ENCODE peak calls at places on chromosomes 7 and 10, in five cellular contexts. B is GM23338, T is hepatocyte, Y is HCT116, Z is GM23248. O is an unnamed sample.

GRCh38 chr10:75407296-75407715 is 5.7 kb upstream of the ZNF503 start:
- DNase-seq in B (peak; percentile 73), T (no peak), Z (no peak), Y (no peak), O (peak; percentile 53)

GRCh38 chr7:30080818-30081217 is 52.6 kb downstream of the PLEKHA8 start:
- DNase-seq in B (peak; percentile 44), Z (no peak), T (no peak), Y (no peak), O (no peak)

GRCh38 chr7:43636093-43636492 is 53.2 kb downstream of the STK17A start:
- DNase-seq in T (no peak), Y (no peak), Z (peak; percentile 50), B (no peak), O (no peak)

GRCh38 chr7:22576941-22577927 is 77.2 kb upstream of the STEAP1B start:
- DNase-seq in Z (peak; percentile 96), Y (no peak), T (peak; percentile 74), B (no peak), O (no peak)

GRCh38 chr7:142885311-142886230 is at the start of gene TRPV6:
- DNase-seq in Z (no peak), B (peak; percentile 68), Y (peak; percentile 22), T (peak; percentile 53), O (peak; percentile 13)

GRCh38 chr10:70404906-70405824 is 1.2 kb downstream of the EIF4EBP2 start:
- DNase-seq in B (peak; percentile 52), Y (no peak), Z (peak; percentile 97), T (peak; percentile 85), O (peak; percentile 63)

GRCh38 chr7:6205921-6206660 is 66.3 kb downstream of the CYTH3 start:
- DNase-seq in T (no peak), Z (peak; percentile 43), Y (no peak), B (no peak), O (no peak)

GRCh38 chr7:131302876-131303707 is 24.6 kb upstream of the MKLN1 start:
- DNase-seq in T (peak; percentile 43), Y (peak; percentile 39), Z (peak; percentile 32), B (peak; percentile 69), O (peak; percentile 25)

DNA sequence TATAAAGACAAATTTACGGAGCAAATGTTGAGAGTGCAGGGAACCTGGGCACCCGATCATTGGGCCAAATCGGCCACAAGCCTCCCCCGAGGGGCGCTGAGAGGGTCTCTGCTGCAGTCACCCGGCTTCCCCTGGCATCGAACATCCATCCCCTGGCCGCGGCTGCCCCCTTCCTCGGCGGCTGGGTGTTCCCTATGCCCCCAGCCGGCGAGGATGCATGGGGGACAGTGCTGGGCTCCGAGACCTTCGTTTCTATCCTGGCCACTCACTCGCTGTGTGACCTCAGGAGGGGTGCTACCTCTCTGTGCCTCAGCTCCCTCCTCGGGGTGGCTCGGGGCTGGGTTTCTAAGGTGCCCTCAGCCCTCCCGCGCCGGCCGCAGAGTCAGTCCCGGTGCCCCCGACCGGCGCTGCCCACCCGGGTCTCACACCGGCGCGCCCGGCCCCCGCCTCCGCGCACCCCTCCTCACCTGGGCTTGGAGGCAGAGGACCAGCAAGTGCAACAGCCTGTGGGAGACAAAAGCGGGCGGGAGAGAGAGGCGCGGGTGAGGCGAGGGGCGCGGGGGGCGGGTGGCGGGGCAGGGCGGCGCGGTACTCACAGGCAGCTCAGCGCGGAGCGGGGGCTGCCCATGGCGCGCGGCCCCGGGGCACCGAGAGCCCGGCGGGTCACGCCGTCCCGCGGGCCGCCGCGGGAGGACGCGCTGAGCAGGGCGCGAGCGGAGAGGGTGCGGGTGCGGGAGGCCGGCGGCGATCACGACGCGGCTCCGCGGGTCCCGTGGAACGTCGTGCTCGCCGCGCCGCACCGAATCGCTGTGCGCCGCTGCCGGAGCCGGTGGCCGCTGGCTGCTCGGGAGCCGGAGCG is at the start of gene FGF8:
- DNase-seq in T (no peak), Y (no peak), Z (peak; percentile 36), B (peak; percentile 32), O (peak; percentile 56)
- TF ChIP-seq EZH2 in T (peak; percentile 91), Y (no peak), Z (peak; percentile 98), B (peak; percentile 74), O (peak; percentile 29)

GRCh38 chr7:107103369-107103768 is 58.9 kb downstream of the PRKAR2B start:
- DNase-seq in T (no peak), Z (no peak), Y (no peak), B (no peak), O (no peak)
- TF ChIP-seq EZH2phosphoT487 in T (no peak), Z (no peak), Y (no peak), B (no peak), O (no peak)

GRCh38 chr10:83678850-83679249 is 460.5 kb upstream of the GHITM start:
- DNase-seq in Y (no peak), B (no peak), Z (no peak), T (no peak), O (no peak)

GRCh38 chr10:83682399-83682798 is 456.9 kb upstream of the GHITM start:
- DNase-seq in Y (no peak), B (no peak), Z (no peak), T (no peak), O (no peak)

GRCh38 chr10:83677795-83678194 is 461.5 kb upstream of the GHITM start:
- DNase-seq in B (no peak), Z (no peak), Y (no peak), T (peak; percentile 32), O (no peak)

GRCh38 chr10:83685458-83685857 is 453.9 kb upstream of the GHITM start:
- DNase-seq in T (no peak), B (no peak), Y (no peak), Z (no peak), O (no peak)

GRCh38 chr10:83680470-83680891 is 458.8 kb upstream of the GHITM start:
- DNase-seq in Z (no peak), T (no peak), Y (no peak), B (no peak), O (no peak)
- H3K4me2 ChIP-seq in Z (no peak overlapping the region), T (no peak overlapping the region), Y (no peak overlapping the region), B (no peak overlapping the region), O (no peak overlapping the region)

GRCh38 chr7:154769011-154769410 is 233.9 kb downstream of the PAXIP1 start:
- DNase-seq in Y (no peak), Z (no peak), B (no peak), T (no peak), O (no peak)
- TF ChIP-seq EZH2 in Y (no peak), Z (no peak), B (no peak), T (no peak), O (no peak)

GRCh38 chr10:98517672-98518071 is 70.9 kb upstream of the HPS1 start:
- DNase-seq in T (no peak), Z (no peak), Y (no peak), B (no peak), O (no peak)
- TF ChIP-seq EZH2phosphoT487 in T (no peak), Z (no peak), Y (no peak), B (no peak), O (no peak)

GRCh38 chr7:138075350-138075749 is 909 bp upstream of the AKR1D1 start:
- DNase-seq in Y (no peak), Z (no peak), B (no peak), T (no peak), O (no peak)
- H3K4me2 ChIP-seq in Y (no peak overlapping the region), Z (no peak overlapping the region), B (no peak overlapping the region), T (no peak overlapping the region), O (no peak overlapping the region)

GRCh38 chr10:110857265-110858158 is 14.2 kb upstream of the PDCD4 start:
- DNase-seq in B (no peak), Z (peak; percentile 33), Y (no peak), T (peak; percentile 87), O (no peak)
- TF ChIP-seq EZH2 in B (no peak), Z (no peak), Y (no peak), T (no peak), O (no peak)

O was measured in neural progenitor cell.